ENCODE peak calls at places on chromosomes 11 and 22, in eight cellular contexts. O is ovary, E is A549, J is GM12878, W is K562, T is sigmoid colon, B is Peyer's patch, G is heart left ventricle. R is an unnamed sample. For H3K4me1, the result is how much of the 10 kb centered on the place peaks cover.

GRCh38 chr11:129968611-129969419 is 33.8 kb downstream of the PRDM10 start:
- DNase-seq in B (no peak), O (no peak), W (no peak), G (no peak), J (no peak), T (no peak), E (no peak), R (no peak)

GRCh38 chr11:96340555-96340885 is 2.5 kb downstream of the MAML2 start:
- DNase-seq in O (no peak), G (no peak), T (no peak), B (no peak), E (no peak), J (no peak), W (no peak), R (no peak)

GRCh38 chr11:22197139-22197893 is 4.4 kb downstream of the ANO5 start:
- DNase-seq in W (no peak), O (no peak), G (no peak), T (no peak), E (no peak), B (no peak), J (no peak), R (no peak)

GRCh38 chr11:45662665-45663485 is 2.5 kb downstream of the CHST1 start:
- DNase-seq in T (peak), J (no peak), G (no peak), O (no peak), B (no peak), W (peak), E (peak), R (no peak)

GRCh38 chr11:119713361-119714040 is 15.5 kb downstream of the NECTIN1 start:
- DNase-seq in W (no peak), E (no peak), T (no peak), B (no peak), J (no peak), O (no peak), G (no peak), R (no peak)

GRCh38 chr22:37627545-37627944 is 11.9 kb upstream of the SH3BP1 start:
- DNase-seq in G (peak), W (no peak), B (no peak), E (no peak), J (no peak), T (no peak), O (no peak), R (no peak)

GRCh38 chr11:130413383-130414106 is 14.9 kb downstream of the ADAMTS8 start:
- DNase-seq in W (no peak), B (no peak), G (no peak), J (no peak), E (peak), T (no peak), O (no peak), R (no peak)

GRCh38 chr11:44358713-44359112 is 48.8 kb upstream of the ALX4 start:
- DNase-seq in T (no peak), G (no peak), O (no peak), W (no peak), B (no peak), J (no peak), E (no peak), R (no peak)

GRCh38 chr11:19715373-19715772 is 2.7 kb downstream of the NAV2 start:
- DNase-seq in E (peak), B (no peak), T (no peak), W (no peak), J (no peak), G (no peak), O (no peak), R (no peak)

GRCh38 chr11:44464741-44465140 is 100.7 kb upstream of the CD82 start:
- DNase-seq in O (no peak), E (no peak), J (no peak), G (no peak), B (no peak), W (no peak), T (no peak), R (no peak)

GRCh38 chr11:68146704-68147474 is 25.7 kb upstream of the CHKA start:
- DNase-seq in E (peak), G (peak), J (no peak), T (no peak), O (no peak), W (peak), B (peak), R (peak)

GRCh38 chr11:110069158-110069737 is 23.9 kb upstream of the ZC3H12C start:
- DNase-seq in W (no peak), E (no peak), B (no peak), G (peak), T (peak), O (no peak), J (no peak), R (no peak)

GRCh38 chr11:120575461-120575860 is 63.9 kb downstream of the GRIK4 start:
- DNase-seq in T (no peak), J (no peak), B (no peak), W (no peak), E (no peak), G (no peak), O (no peak), R (no peak)

GRCh38 chr22:27988704-27989103 is 69.6 kb upstream of the PITPNB start:
- DNase-seq in T (no peak), J (no peak), E (no peak), B (no peak), W (no peak), O (no peak), G (no peak), R (no peak)

GRCh38 chr22:44271010-44271500 is 41.7 kb downstream of the SHISAL1 start:
- DNase-seq in J (no peak), B (no peak), O (no peak), W (no peak), E (no peak), T (no peak), G (peak), R (no peak)

GRCh38 chr11:132728026-132728425 is 804.3 kb downstream of the OPCML start:
- DNase-seq in O (no peak), G (no peak), T (no peak), B (no peak), E (no peak), W (no peak), J (no peak), R (no peak)

GRCh38 chr11:134246100-134246499 is 7.1 kb downstream of the THYN1 start:
- DNase-seq in O (no peak), J (no peak), T (no peak), W (no peak), E (no peak), B (no peak), G (no peak), R (no peak)

GRCh38 chr22:50303848-50304527 is 3.5 kb downstream of the PLXNB2 start:
- DNase-seq in B (peak), O (no peak), T (peak), J (no peak), G (peak), W (peak), E (no peak), R (peak)

GRCh38 chr11:3840289-3840869 is 380 bp downstream of the RHOG start:
- DNase-seq in B (peak), O (no peak), J (no peak), G (no peak), E (no peak), W (peak), T (no peak), R (no peak)

GRCh38 chr11:63274776-63275175 is 31.4 kb upstream of the SLC22A25 start:
- DNase-seq in J (no peak), G (no peak), B (no peak), O (no peak), E (no peak), W (peak), T (no peak), R (no peak)

GRCh38 chr11:47433157-47433556 is 6.9 kb upstream of the PSMC3 start:
- DNase-seq in B (no peak), E (no peak), T (no peak), O (no peak), G (no peak), J (no peak), W (no peak), R (no peak)

GRCh38 chr22:31092161-31092560 is 11.0 kb downstream of the SMTN start:
- DNase-seq in B (no peak), T (no peak), E (no peak), J (no peak), O (no peak), G (no peak), W (no peak), R (no peak)

GRCh38 chr11:12137938-12138731 is 27.7 kb downstream of the MICAL2 start:
- DNase-seq in B (no peak), T (peak), G (no peak), O (no peak), E (no peak), W (no peak), J (no peak), R (no peak)

GRCh38 chr22:20302438-20303228 is 17.2 kb downstream of the DGCR6L start:
- DNase-seq in J (no peak), E (no peak), W (no peak), G (no peak), O (no peak), B (no peak), T (no peak), R (no peak)

GRCh38 chr11:77753230-77753629 is 67.3 kb downstream of the RSF1 start:
- DNase-seq in T (no peak), E (no peak), G (no peak), B (no peak), W (no peak), O (no peak), J (no peak), R (no peak)

GRCh38 chr22:47057916-47058585 is 295.6 kb downstream of the TBC1D22A start:
- DNase-seq in G (no peak), J (no peak), T (peak), O (no peak), W (no peak), B (peak), E (no peak), R (no peak)

GRCh38 chr11:133825666-133826065 is 19.6 kb downstream of the SPATA19 start:
- DNase-seq in J (no peak), E (no peak), O (no peak), T (no peak), B (no peak), W (no peak), G (no peak), R (no peak)

DNA sequence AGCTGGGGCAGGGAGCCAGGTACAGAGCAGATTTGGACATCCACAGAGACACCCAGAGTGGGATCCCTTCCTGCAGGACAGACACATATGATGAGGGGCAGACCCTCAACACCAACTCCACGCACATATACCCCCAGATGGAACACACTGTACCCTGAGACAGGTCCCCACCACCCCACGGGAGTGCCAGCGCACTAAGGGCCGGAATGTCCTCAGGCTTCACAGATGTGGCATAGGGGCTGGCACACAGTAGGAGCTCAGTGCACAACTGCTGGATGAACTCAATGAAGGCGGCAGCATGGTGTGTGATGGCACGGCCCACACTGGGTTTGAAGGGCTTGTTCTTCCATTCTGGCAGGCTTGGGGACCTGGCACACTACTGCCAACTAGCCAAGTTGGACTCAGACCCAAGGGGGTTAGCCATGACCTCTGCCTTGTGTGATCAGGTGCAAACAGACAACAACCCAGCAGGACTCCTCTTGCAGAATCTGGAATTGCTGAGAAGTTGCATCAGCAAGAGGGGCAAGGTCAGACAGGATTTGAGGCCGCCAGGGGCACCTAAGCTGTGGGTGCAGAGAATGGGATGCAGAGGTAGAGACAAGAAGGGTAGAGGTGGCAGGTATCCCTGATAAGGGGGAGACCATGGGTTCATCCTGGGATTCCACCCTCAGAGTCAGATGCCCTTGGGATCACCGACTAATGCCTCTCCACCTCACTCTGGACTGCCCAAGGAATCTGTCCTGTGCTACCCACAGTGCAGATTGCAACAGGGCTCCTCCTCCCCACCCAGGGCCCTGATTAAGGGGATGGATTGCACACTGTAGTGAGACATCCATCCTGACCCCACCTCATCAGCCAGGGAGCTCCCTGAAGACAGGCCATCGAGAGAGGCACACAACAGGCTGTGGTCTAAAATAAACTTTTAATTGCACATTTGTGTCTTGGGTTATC is 2.4 kb downstream of the C22orf15 start:
- DNase-seq in B (no peak), W (no peak), T (no peak), J (no peak), O (no peak), E (no peak), G (no peak), R (no peak)
- TF ChIP-seq POLR2A in B (no peak), W (no peak), T (no peak), J (no peak), O (no peak), E (no peak), G (no peak), R (no peak)

GRCh38 chr11:107683070-107683469 is 28.8 kb downstream of the SLN start:
- DNase-seq in J (no peak), T (no peak), O (no peak), B (no peak), E (no peak), G (no peak), W (no peak), R (no peak)
- H3K4me1 ChIP-seq in J (under half), T (under half), O (under half), B (under half), E (under half), G (under half), W (under half), R (under half)

DNA sequence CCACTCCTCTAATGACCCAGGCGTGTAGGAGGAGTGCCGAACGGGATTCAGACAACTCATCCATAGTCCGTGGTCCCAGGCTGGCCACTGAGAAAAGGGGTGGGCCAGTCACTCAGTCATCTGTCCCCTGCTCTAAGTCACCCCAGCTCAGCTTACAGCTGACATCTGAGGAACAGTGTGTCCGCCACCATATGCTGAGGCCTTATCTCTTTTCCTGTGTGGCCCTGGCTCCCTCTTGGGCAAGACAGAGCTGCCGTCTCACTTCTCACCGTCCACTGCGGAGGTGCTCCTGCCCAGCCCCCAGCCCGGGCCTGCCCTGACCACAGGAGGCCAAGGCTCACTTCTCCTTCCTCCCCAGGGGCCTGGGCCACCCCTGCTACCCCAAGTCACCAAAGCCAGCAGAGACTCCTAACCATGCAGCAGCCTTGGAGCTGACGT is 6.8 kb downstream of the CCDC86 start:
- DNase-seq in E (no peak), W (no peak), B (no peak), O (no peak), G (no peak), T (no peak), J (no peak), R (no peak)
- TF ChIP-seq POLR2A in E (no peak), W (no peak), B (no peak), O (no peak), G (no peak), T (no peak), J (no peak), R (no peak)

DNA sequence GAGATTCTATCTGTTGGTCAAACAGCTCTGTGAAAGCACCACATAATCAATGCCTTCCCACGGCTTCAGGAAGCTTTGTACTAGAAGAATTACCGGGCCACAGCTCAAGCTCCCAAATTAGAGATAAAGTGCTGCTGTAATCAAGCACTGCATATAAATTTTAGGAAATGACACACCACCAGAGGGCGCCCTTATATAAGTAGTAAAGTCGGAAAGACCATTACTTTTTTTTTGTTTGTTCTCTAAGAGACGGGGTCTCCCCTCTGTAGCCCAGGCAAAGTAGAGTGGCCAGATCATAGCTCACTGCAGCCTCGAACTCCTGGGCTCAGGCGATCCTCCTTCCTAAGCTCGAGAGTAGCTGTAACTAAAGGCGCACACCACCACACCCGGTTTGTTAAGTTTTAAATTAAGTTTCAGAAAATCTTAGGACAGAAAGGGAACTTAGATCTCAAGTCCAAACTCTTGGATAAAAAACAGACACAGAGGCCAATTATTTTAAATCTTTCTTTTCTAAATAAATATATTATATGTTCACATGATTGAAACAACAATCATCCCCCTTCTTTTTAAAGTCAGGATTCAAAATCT is 32.6 kb downstream of the PRCP start:
- DNase-seq in E (peak), G (peak), T (peak), J (peak), W (peak), B (peak), O (peak), R (peak)
- H3K4me1 ChIP-seq in E (under half), G (under half), T (under half), J (under half), W (under half), B (under half), O (under half), R (under half)

GRCh38 chr11:34620820-34621792 is at the start of gene EHF:
- DNase-seq in W (no peak), J (no peak), O (no peak), G (no peak), E (no peak), T (no peak), B (no peak), R (peak)
- TF ChIP-seq POLR2A in W (no peak), J (no peak), O (no peak), G (no peak), E (no peak), T (peak), B (peak), R (peak)

DNA sequence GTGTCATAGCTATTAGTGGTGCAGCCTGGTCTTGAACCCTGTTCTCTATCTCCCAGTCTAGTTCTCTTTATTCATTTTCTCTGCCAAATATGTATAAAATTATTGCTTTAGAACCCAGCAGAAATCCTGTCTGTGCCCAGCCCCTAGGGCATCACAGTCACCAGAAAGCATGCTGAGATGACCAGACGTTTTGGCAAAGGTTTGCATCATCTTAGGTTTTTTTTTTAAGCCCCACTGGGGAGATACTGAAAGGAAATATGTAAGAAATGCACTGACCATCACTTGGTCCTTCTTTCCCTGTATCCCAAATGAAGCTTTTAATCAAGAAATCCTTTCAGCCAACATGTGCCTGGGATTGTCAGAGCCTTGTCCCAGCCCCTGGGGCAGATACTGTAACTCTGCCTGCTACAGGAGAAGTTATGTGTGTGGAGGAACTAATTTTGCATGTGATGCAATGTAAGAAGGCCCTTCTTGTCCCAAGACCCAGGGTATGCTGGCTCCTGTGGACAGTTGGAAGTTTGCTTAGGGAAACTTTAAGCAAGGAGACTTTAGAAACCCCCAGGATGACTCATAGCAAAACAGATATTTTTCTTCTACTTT is 65.5 kb downstream of the PPFIBP2 start:
- DNase-seq in W (no peak), G (no peak), E (no peak), J (no peak), B (no peak), O (peak), T (peak), R (no peak)
- H3K4me1 ChIP-seq in W (under half), G (half or more), E (half or more), J (under half), B (under half), O (under half), T (under half), R (under half)

GRCh38 chr11:32333335-32333991 is 101.9 kb downstream of the WT1 start:
- DNase-seq in T (peak), O (peak), J (no peak), W (no peak), E (peak), B (no peak), G (peak), R (peak)
- TF ChIP-seq POLR2A in T (no peak), O (no peak), J (no peak), W (no peak), E (peak), B (no peak), G (no peak), R (no peak)

DNA sequence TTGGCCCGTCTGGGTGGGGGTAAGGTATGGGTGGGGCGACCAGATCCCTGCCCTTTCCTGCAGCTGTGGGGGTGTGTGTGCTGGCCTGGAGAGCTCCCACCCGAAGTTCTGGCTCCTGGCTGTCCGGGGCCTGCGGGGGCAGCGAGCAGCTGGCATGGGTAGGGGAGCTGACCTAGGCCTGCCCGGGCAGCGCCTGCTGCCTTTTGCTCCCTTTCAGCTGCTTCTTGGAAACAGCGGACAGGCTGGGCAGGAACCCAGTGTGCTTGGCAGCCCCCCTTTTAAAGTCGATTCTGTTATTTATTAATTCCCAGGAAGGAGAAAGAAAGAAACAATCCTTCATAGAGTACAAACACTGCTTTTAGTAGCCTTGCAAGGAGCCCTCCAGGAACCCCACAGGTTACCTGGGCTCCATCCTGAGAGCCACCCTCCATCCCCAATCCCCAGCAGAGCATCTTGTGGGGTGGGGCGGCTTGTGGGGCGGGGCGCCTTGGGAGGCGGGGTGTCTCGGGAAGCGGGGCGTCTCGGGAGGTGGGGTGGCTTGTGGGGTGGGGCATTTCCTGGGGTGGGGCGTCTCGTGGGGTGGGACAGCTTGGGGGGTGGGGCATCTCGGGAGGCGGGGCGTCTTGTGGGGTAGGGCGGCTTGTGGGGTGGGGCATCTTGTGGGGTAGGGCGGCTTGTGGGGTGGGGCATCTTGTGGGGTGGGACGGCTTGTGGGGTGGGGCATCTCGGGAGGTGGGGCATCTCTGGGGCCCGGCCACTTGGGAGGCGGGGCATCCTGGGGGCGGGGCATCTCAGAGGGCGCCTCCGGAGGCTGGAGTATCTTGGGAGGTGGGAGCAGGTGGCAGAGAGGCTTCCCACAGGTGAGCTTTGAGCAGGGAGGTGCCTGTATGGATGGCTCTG is 7.0 kb downstream of the CD81 start:
- DNase-seq in J (peak), E (no peak), T (no peak), B (peak), O (peak), G (no peak), W (peak), R (no peak)
- H3K4me1 ChIP-seq in J (half or more), E (under half), T (under half), B (half or more), O (half or more), G (half or more), W (under half), R (half or more)

GRCh38 chr11:73154178-73154577 is 12.1 kb upstream of the FCHSD2 start:
- DNase-seq in O (no peak), G (no peak), E (no peak), J (peak), B (no peak), T (peak), W (no peak), R (no peak)
- TF ChIP-seq POLR2A in O (no peak), G (no peak), E (no peak), J (peak), B (no peak), T (no peak), W (no peak), R (no peak)

R was measured in prostate gland.